ENCODE peak calls at places on chromosomes 16 and 17, in six cellular contexts. V, I, C, U, M and F are unnamed samples.
A peak's percentile ranks its signal among the peaks of the same experiment; 100 is the strongest.

GRCh38 chr16:60945225-60945624 is 1091.0 kb downstream of the CDH8 start:
- DNase-seq in I (no peak), V (no peak), U (no peak), M (no peak), C (no peak), F (no peak)

GRCh38 chr16:56848056-56848936 is 16.7 kb upstream of the SLC12A3 start:
- DNase-seq in M (no peak), U (peak; percentile 72), C (no peak), I (peak; percentile 41), V (no peak), F (no peak)

GRCh38 chr17:66713533-66714042 is 121.3 kb upstream of the CACNG5 start:
- DNase-seq in C (no peak), I (no peak), M (no peak), U (no peak), V (no peak), F (no peak)

GRCh38 chr17:6064855-6065254 is 5.3 kb upstream of the WSCD1 start:
- DNase-seq in I (no peak), C (no peak), U (no peak), M (no peak), V (no peak), F (no peak)

GRCh38 chr17:66322764-66323163 is 20.4 kb downstream of the PRKCA start:
- DNase-seq in C (no peak), U (no peak), M (no peak), I (no peak), V (no peak), F (no peak)

GRCh38 chr16:31507929-31508705 is at the start of gene RUSF1:
- DNase-seq in C (peak; percentile 95), I (peak; percentile 90), U (peak; percentile 92), M (peak; percentile 93), V (peak; percentile 86), F (peak; percentile 98)

GRCh38 chr16:85810097-85810741 is 10.7 kb downstream of the COX4I1 start:
- DNase-seq in I (no peak), U (no peak), C (no peak), V (no peak), M (no peak), F (no peak)

GRCh38 chr16:80583466-80583865 is 42.7 kb downstream of the DYNLRB2 start:
- DNase-seq in I (no peak), M (no peak), V (peak; percentile 16), U (peak; percentile 18), C (no peak), F (peak; percentile 39)

GRCh38 chr16:73521499-73521898 is 473.6 kb upstream of the ZFHX3 start:
- DNase-seq in M (no peak), U (no peak), I (no peak), V (no peak), C (no peak), F (no peak)

GRCh38 chr17:41710472-41711090 is 1.6 kb upstream of the GAST start:
- DNase-seq in V (no peak), U (no peak), M (no peak), I (no peak), C (no peak), F (no peak)

GRCh38 chr16:51538707-51539604 is 387.9 kb upstream of the SALL1 start:
- DNase-seq in I (no peak), C (no peak), U (no peak), V (no peak), M (no peak), F (no peak)

GRCh38 chr16:78235168-78235800 is 135.8 kb downstream of the WWOX start:
- DNase-seq in M (peak; percentile 78), I (peak; percentile 53), U (peak; percentile 76), C (peak; percentile 72), V (peak; percentile 40), F (peak; percentile 62)

GRCh38 chr17:50949128-50950001 is 83.2 kb upstream of the TOB1 start:
- DNase-seq in C (peak; percentile 71), V (peak; percentile 73), U (peak; percentile 32), I (no peak), M (no peak), F (no peak)

GRCh38 chr17:43791589-43791988 is 11.4 kb downstream of the CFAP97D1 start:
- DNase-seq in C (no peak), M (no peak), V (no peak), I (no peak), U (no peak), F (no peak)

DNA sequence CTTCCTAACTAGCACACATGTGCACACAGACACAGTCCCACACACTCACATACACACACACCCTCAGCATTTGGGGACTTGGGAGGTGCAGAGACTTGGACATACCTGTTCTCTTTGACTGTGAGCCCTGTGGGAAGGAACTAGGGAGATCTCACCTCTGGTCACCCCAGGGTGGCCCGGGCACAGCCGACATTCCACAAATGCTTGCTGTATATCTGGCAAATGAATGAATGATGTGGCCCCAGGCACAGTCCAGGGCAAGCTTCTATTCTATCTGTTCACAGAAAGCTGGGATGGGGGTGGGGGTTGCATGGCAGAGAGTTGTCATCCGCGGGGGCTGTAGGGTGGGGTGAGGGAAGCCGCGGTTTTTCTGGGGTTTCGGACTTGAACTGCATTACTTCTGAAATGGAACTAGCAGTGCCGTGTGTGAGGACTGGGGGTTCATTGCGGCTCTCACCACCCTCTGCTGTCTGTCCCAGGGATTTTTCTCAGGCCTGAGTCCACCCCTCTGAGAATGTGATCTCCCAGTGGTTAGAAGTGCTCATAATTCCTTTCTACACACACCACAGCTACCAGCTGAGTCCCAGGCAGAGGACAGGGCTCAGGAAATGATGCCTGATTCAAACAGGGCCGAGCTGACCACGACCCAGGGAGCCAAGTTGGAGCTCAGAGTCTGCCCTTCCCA is 3.3 kb upstream of the RIPOR1 start:
- DNase-seq in I (no peak), C (no peak), M (no peak), V (no peak), U (no peak), F (no peak)
- TF ChIP-seq CTCF in I (no peak), C (no peak), M (no peak), V (no peak), U (no peak), F (no peak)

GRCh38 chr16:67108489-67108888 is 1.3 kb upstream of the PHAF1 start:
- DNase-seq in V (no peak), M (no peak), I (no peak), U (no peak), C (no peak), F (no peak)

GRCh38 chr16:67111951-67112444 is 2.3 kb downstream of the PHAF1 start:
- DNase-seq in U (no peak), I (no peak), V (no peak), C (no peak), M (no peak), F (no peak)

GRCh38 chr16:67110136-67110847 is 551 bp downstream of the PHAF1 start:
- DNase-seq in V (no peak), I (no peak), U (no peak), C (no peak), M (no peak), F (no peak)

GRCh38 chr16:67108931-67109406 is 772 bp upstream of the PHAF1 start:
- DNase-seq in C (no peak), I (no peak), M (no peak), U (no peak), V (no peak), F (no peak)

DNA sequence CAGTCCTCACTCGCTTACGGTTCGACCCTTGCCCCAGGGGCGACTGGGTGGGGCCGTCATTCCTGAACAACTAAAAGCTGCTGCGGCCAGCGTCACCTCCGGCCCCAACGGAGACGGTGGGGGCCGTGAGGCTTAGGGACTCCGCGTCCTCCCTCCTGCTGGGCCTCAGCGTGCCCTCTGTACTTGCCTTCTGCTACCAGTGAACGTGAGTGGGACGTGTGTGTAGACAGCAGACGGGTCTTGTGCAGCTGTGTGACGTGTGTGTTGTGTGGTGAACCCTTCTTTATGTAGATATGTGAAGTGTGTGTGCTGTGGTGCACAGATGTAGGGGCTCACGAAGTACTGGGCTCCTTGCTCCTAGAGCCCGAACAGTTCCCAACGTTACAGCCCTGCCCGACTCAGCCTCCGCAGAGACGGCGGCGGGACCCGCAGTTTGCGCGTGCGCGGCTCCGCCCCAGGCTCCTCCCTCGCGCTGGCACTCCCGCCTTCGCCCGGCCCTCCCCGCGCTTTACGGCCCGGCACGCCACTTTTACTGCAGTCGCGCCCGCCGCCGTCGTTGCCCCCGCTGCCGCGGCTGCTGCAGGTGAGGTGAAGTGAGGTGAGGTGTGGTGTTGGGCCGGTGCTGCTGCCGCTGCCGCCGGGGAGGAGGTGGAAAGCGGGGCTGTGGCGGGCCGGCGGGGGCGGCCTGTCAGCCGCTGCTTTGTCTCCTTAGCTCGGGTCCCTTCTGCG is at the start of gene PHAF1:
- DNase-seq in I (peak; percentile 96), M (peak; percentile 96), V (peak; percentile 93), U (peak; percentile 91), C (peak; percentile 95), F (peak; percentile 99)
- TF ChIP-seq POLR2A in I (peak; percentile 83), M (no peak), V (peak; percentile 89), U (peak; percentile 79), C (peak; percentile 77), F (no peak)

DNA sequence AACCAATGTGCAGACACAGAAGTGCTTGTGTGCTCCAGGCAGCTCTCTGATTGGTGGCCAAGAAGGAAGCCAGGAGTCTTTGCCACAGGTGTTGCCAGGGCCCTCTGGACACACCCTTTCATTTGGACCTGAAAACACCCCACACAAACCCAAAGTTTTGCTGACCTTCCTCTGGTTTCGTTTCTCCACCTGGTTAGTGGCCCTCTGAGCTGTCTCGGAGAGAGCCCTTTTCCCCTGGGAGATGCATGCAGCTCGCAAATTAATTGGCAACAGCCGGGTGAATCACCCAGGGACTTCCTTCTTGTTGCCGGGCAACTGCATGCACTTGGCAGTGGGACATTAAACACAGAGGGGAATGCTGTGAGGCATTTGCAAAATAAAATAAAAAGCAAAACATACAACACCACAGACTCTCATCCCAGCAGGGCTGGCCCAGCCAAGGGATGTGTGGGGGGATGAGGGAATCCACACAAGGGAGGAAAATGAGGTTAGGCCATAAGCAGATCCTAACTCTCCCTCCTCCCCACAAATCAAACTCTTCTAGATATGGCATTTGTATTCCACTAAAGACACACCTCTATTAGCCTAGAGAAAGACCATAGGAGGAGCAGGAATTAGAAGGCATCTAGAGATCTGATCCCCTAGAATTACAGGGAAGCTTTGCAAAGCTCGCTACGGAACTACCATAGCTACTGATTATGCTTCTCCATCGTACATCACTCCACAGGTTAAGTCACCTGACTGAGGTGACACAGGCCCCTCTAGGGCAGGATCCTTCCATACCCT is 286.7 kb downstream of the SOX9 start:
- DNase-seq in C (peak; percentile 80), U (peak; percentile 74), M (peak; percentile 81), V (no peak), I (peak; percentile 67), F (peak; percentile 49)
- H3K4me3 ChIP-seq in C (no peak overlapping the region), U (no peak overlapping the region), M (no peak overlapping the region), V (no peak overlapping the region), I (no peak overlapping the region), F (no peak overlapping the region)

GRCh38 chr16:49645263-49645662 is 210.6 kb downstream of the ZNF423 start:
- DNase-seq in C (no peak), U (no peak), V (no peak), I (no peak), M (no peak), F (no peak)

GRCh38 chr16:49641250-49641649 is 214.7 kb downstream of the ZNF423 start:
- DNase-seq in V (no peak), C (no peak), U (no peak), I (no peak), M (no peak), F (no peak)

GRCh38 chr16:49640606-49641005 is 215.3 kb downstream of the ZNF423 start:
- DNase-seq in M (no peak), V (no peak), C (no peak), U (no peak), I (no peak), F (no peak)

GRCh38 chr16:49643429-49644142 is 212.3 kb downstream of the ZNF423 start:
- DNase-seq in M (no peak), I (no peak), C (no peak), V (no peak), U (peak; percentile 50), F (no peak)

DNA sequence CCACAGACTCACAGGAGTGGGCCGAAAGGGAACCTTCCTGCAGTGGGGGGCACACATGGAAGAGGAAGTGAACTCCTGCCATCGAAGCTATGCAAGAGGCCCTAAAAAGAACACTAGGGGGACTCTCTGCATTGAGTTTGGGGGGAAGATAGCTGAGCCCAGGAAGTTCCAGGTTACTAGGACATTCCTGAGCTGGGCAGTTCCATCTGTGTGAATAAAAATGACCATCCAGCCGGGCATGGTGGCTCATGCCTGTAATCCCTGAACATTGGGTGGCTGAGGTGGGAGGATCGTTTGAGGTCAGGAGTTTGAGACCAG is 211.8 kb downstream of the ZNF423 start:
- DNase-seq in M (no peak), U (no peak), V (no peak), I (no peak), C (no peak), F (no peak)
- TF ChIP-seq CTCF in M (no peak), U (no peak), V (no peak), I (peak; percentile 12), C (no peak), F (no peak)